ENCODE peak calls at places on chromosome 21, in five cellular contexts. One of them, this sample, is unnamed.
A peak's percentile ranks its signal among the peaks of the same experiment; 100 is the strongest.

GRCh38 chr21:46208761-46209721 is 19.5 kb downstream of the LSS start:
- DNase-seq in NCI-H2081 treated with DMSO at 0.1 percent for 48 hours: no peak
- DNase-seq in EH: no peak
- DNase-seq in NCI-H2171: no peak
- DNase-seq in NCI-H1105: no peak
- DNase-seq in this sample: no peak

GRCh38 chr21:37045139-37045538 is 27.7 kb downstream of the PIGP start:
- DNase-seq in NCI-H2081 treated with DMSO at 0.1 percent for 48 hours: no peak
- DNase-seq in NCI-H2171: no peak
- DNase-seq in EH: no peak
- DNase-seq in NCI-H1105: no peak
- DNase-seq in this sample: no peak

GRCh38 chr21:44765231-44766013 is 36.2 kb downstream of the UBE2G2 start:
- DNase-seq in NCI-H1105: no peak
- DNase-seq in NCI-H2081 treated with DMSO at 0.1 percent for 48 hours: no peak
- DNase-seq in NCI-H2171: no peak
- DNase-seq in EH: peak; percentile 2
- DNase-seq in this sample: no peak

GRCh38 chr21:29189358-29189757 is 58.9 kb downstream of the MAP3K7CL start:
- DNase-seq in NCI-H2171: no peak
- DNase-seq in NCI-H1105: no peak
- DNase-seq in EH: peak; percentile 74
- DNase-seq in NCI-H2081 treated with DMSO at 0.1 percent for 48 hours: no peak
- DNase-seq in this sample: no peak

GRCh38 chr21:9837946-9838801 is 683.2 kb upstream of the TPTE start:
- DNase-seq in NCI-H1105: no peak
- DNase-seq in EH: no peak
- DNase-seq in NCI-H2171: no peak
- DNase-seq in NCI-H2081 treated with DMSO at 0.1 percent for 48 hours: no peak
- DNase-seq in this sample: peak; percentile 33

GRCh38 chr21:17003221-17003620 is 509.6 kb upstream of the CXADR start:
- DNase-seq in NCI-H2081 treated with DMSO at 0.1 percent for 48 hours: no peak
- DNase-seq in NCI-H1105: no peak
- DNase-seq in EH: peak; percentile 39
- DNase-seq in NCI-H2171: no peak
- DNase-seq in this sample: no peak

GRCh38 chr21:34360488-34361241 is 3.1 kb upstream of the KCNE2 start:
- DNase-seq in NCI-H1105: no peak
- DNase-seq in EH: no peak
- DNase-seq in NCI-H2081 treated with DMSO at 0.1 percent for 48 hours: no peak
- DNase-seq in NCI-H2171: no peak
- DNase-seq in this sample: no peak

GRCh38 chr21:45506241-45506817 is 35.9 kb downstream of the SLC19A1 start:
- DNase-seq in NCI-H1105: no peak
- DNase-seq in NCI-H2081 treated with DMSO at 0.1 percent for 48 hours: no peak
- DNase-seq in NCI-H2171: no peak
- DNase-seq in EH: no peak
- DNase-seq in this sample: no peak

This sample was measured in NCI-H526 treated with DMSO at 0.1 percent for 48 hours.